ENCODE peak calls at places on chromosomes 7 and 10, in nine cellular contexts. N is neural progenitor cell, T is GM23248, G is hepatocyte, O is OCI-LY7, F is MM.1S, M is HCT116, H is SK-N-SH, Q is GM23338. W is an unnamed sample.

GRCh38 chr7:131509781-131510180 is 46.6 kb downstream of the PODXL start:
- DNase-seq in N (no peak), T (no peak), G (no peak), O (no peak), F (no peak), M (no peak), H (no peak), Q (no peak), W (no peak)

GRCh38 chr7:45162311-45162845 is 4.8 kb downstream of the RAMP3 start:
- DNase-seq in N (no peak), T (no peak), G (no peak), O (no peak), F (peak; percentile 33), M (no peak), H (no peak), Q (no peak), W (no peak)

GRCh38 chr7:101094791-101095375 is 9.6 kb downstream of the TRIM56 start:
- DNase-seq in N (peak; percentile 69), T (peak; percentile 74), G (peak; percentile 62), O (no peak), F (no peak), M (no peak), H (peak; percentile 80), Q (peak; percentile 87), W (peak; percentile 72)

GRCh38 chr10:114179747-114180146 is 594 bp downstream of the TDRD1 start:
- DNase-seq in N (no peak), T (no peak), G (no peak), O (no peak), F (no peak), M (no peak), H (no peak), Q (no peak), W (no peak)

GRCh38 chr10:98848361-98848760 is 387.3 kb downstream of the HPSE2 start:
- DNase-seq in N (no peak), T (no peak), G (no peak), O (no peak), F (no peak), M (no peak), H (no peak), Q (peak; percentile 3), W (peak; percentile 3)

GRCh38 chr7:105267244-105267643 is 121.5 kb downstream of the SRPK2 start:
- DNase-seq in N (no peak), T (no peak), G (no peak), O (no peak), F (peak; percentile 42), M (no peak), H (no peak), Q (no peak), W (no peak)

GRCh38 chr7:149310113-149310836 is 48.3 kb downstream of the ZNF783 start:
- DNase-seq in N (no peak), T (peak; percentile 81), G (peak; percentile 65), O (peak; percentile 63), F (peak; percentile 56), M (peak; percentile 91), H (peak; percentile 69), Q (peak; percentile 83), W (peak; percentile 80)

GRCh38 chr10:86205761-86206145 is 160.8 kb downstream of the GRID1 start:
- DNase-seq in N (no peak), T (no peak), G (no peak), O (no peak), F (no peak), M (no peak), H (no peak), Q (no peak), W (no peak)

GRCh38 chr10:132632851-132633684 is 95.5 kb downstream of the INPP5A start:
- DNase-seq in N (no peak), T (peak; percentile 72), G (no peak), O (no peak), F (no peak), M (no peak), H (no peak), Q (no peak), W (peak; percentile 11)

GRCh38 chr7:32154797-32155196 is 84.6 kb upstream of the PDE1C start:
- DNase-seq in N (no peak), T (peak; percentile 81), G (no peak), O (no peak), F (no peak), M (no peak), H (no peak), Q (no peak), W (no peak)

GRCh38 chr10:43226441-43226840 is 40.4 kb downstream of the RASGEF1A start:
- DNase-seq in N (no peak), T (no peak), G (no peak), O (no peak), F (no peak), M (no peak), H (no peak), Q (no peak), W (no peak)

GRCh38 chr10:107163086-107163880 is 1.2 kb downstream of the SORCS1 start:
- DNase-seq in N (peak; percentile 58), T (peak; percentile 7), G (peak; percentile 13), O (no peak), F (no peak), M (no peak), H (peak; percentile 44), Q (peak; percentile 34), W (no peak)

GRCh38 chr10:107168739-107169138 is 4.2 kb upstream of the SORCS1 start:
- DNase-seq in N (no peak), T (no peak), G (no peak), O (no peak), F (no peak), M (no peak), H (no peak), Q (no peak), W (no peak)

GRCh38 chr10:107165007-107165406 is 501 bp upstream of the SORCS1 start:
- DNase-seq in N (peak; percentile 24), T (no peak), G (no peak), O (no peak), F (no peak), M (no peak), H (peak; percentile 76), Q (peak; percentile 46), W (no peak)

GRCh38 chr10:107163904-107164861 is at the start of gene SORCS1:
- DNase-seq in N (peak; percentile 87), T (peak; percentile 45), G (peak; percentile 77), O (no peak), F (no peak), M (no peak), H (peak; percentile 88), Q (peak; percentile 76), W (no peak)

DNA sequence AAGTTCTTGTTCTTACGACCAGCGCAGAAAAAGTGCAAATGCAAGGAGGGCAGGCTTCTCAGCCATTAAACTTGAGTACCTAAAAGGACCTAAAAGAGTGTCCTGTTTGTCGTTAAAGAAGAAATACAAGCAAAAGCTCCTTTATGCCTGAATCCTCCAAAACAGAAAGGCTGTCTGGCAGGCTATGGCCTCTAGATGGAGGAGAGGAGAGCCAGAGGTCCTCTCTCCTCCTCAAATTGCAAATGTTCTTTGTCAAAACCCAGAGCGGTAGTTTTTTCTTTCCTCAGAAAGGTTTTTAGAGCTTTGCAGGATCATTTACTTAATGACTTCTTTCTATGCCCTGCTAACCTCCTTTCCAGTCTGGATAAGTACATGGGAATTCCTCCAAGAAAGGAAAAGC is 1.9 kb upstream of the SORCS1 start:
- DNase-seq in N (peak; percentile 50), T (no peak), G (no peak), O (no peak), F (no peak), M (no peak), H (peak; percentile 28), Q (peak; percentile 48), W (peak; percentile 1)
- TF ChIP-seq EZH2phosphoT487 in N (no peak), T (no peak), G (no peak), O (no peak), F (no peak), M (no peak), H (no peak), Q (no peak), W (no peak)

GRCh38 chr7:80334185-80334584 is 177.7 kb downstream of the GNAT3 start:
- DNase-seq in N (no peak), T (no peak), G (no peak), O (no peak), F (no peak), M (no peak), H (no peak), Q (no peak), W (peak; percentile 7)
- H2AFZ ChIP-seq in N (no peak overlapping the region), T (no peak overlapping the region), G (no peak overlapping the region), O (no peak overlapping the region), F (no peak overlapping the region), M (no peak overlapping the region), H (no peak overlapping the region), Q (no peak overlapping the region), W (no peak overlapping the region)

GRCh38 chr10:129773359-129773990 is 190.6 kb downstream of the EBF3 start:
- DNase-seq in N (no peak), T (no peak), G (no peak), O (no peak), F (no peak), M (no peak), H (no peak), Q (no peak), W (no peak)
- TF ChIP-seq EZH2phosphoT487 in N (no peak), T (no peak), G (no peak), O (no peak), F (no peak), M (no peak), H (no peak), Q (no peak), W (no peak)

DNA sequence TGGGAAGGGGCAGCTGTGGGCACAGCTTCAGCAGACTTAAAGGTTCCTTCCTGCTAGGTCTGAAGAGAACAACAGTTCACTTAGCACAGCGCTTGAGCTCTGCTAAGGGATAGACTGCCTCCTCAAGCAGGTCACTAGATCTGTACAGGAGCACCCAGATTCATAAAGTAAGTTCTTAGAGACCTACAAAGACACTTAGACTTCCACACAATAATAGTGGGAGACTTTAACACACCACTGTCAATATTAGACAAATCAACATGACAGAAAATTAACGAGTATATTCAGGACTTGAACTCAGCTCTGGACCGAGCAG is 140.9 kb downstream of the TFEC start:
- DNase-seq in N (no peak), T (no peak), G (no peak), O (no peak), F (no peak), M (no peak), H (no peak), Q (no peak), W (no peak)
- H2AFZ ChIP-seq in N (peak overlapping the region; percentile 3), T (no peak overlapping the region), G (no peak overlapping the region), O (no peak overlapping the region), F (no peak overlapping the region), M (no peak overlapping the region), H (no peak overlapping the region), Q (peak overlapping the region; percentile 59), W (no peak overlapping the region)

DNA sequence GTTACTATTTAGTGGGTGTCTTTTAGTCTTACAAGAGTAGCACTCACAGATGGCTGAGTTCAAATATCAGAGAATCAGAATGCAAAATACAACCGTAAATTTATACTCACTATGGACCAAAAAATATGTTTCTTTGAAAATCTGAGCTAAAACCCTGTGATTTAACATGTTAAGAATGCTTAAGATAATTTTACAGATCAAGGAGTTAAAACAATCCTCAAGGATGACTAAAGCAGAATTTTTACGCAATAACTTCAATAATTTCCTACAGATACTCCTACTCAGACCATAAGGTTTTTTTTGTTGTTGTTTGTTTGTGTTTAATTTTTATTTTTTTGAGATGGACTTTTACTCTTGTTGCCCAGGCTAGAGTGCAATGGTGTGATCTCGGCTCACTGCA is 47.9 kb upstream of the CCDC6 start:
- DNase-seq in N (no peak), T (peak; percentile 3), G (no peak), O (no peak), F (no peak), M (no peak), H (no peak), Q (no peak), W (no peak)
- TF ChIP-seq EZH2phosphoT487 in N (no peak), T (no peak), G (no peak), O (no peak), F (no peak), M (no peak), H (no peak), Q (no peak), W (no peak)